ENCODE peak calls at places on chromosomes 1 and 21, in four cellular contexts. I, G, L and X are unnamed samples.

GRCh38 chr1:115706774-115707425 is 61.6 kb downstream of the CASQ2 start:
- DNase-seq in I (peak), G (no peak), L (no peak), X (no peak)

GRCh38 chr1:206658264-206658980 is 23.1 kb downstream of the DYRK3 start:
- DNase-seq in I (no peak), G (peak), L (peak), X (peak)

GRCh38 chr1:83619497-83619896 is 379.4 kb downstream of the TTLL7 start:
- DNase-seq in I (no peak), G (no peak), L (no peak), X (no peak)

GRCh38 chr1:68963353-68963752 is 466.5 kb upstream of the DEPDC1 start:
- DNase-seq in I (no peak), G (no peak), L (no peak), X (no peak)

GRCh38 chr1:62687421-62687902 is 724 bp downstream of the DOCK7 start:
- DNase-seq in I (peak), G (peak), L (no peak), X (peak)

GRCh38 chr1:109902204-109902985 is 8.3 kb upstream of the CSF1 start:
- DNase-seq in I (no peak), G (no peak), L (no peak), X (no peak)

GRCh38 chr1:229582715-229583114 is 24.2 kb upstream of the ABCB10 start:
- DNase-seq in I (no peak), G (no peak), L (no peak), X (no peak)

GRCh38 chr1:118983558-118984021 is 4.6 kb downstream of the TBX15 start:
- DNase-seq in I (no peak), G (no peak), L (no peak), X (no peak)

GRCh38 chr1:34900775-34901502 is 28.5 kb downstream of the DLGAP3 start:
- DNase-seq in I (no peak), G (no peak), L (no peak), X (no peak)

GRCh38 chr1:220335668-220336067 is 63.4 kb upstream of the RAB3GAP2 start:
- DNase-seq in I (no peak), G (no peak), L (no peak), X (no peak)

GRCh38 chr1:36885537-36886441 is 148.5 kb downstream of the GRIK3 start:
- DNase-seq in I (no peak), G (no peak), L (no peak), X (no peak)

GRCh38 chr1:91774520-91775203 is 111.3 kb downstream of the TGFBR3 start:
- DNase-seq in I (peak), G (no peak), L (no peak), X (no peak)

GRCh38 chr1:242059976-242060375 is 61.1 kb upstream of the MAP1LC3C start:
- DNase-seq in I (no peak), G (no peak), L (no peak), X (no peak)

GRCh38 chr1:206890690-206891089 is 6.6 kb upstream of the IL24 start:
- DNase-seq in I (peak), G (no peak), L (peak), X (no peak)

GRCh38 chr1:76430532-76430931 is 356.0 kb downstream of the ST6GALNAC3 start:
- DNase-seq in I (no peak), G (no peak), L (no peak), X (no peak)
- H3K4me3 ChIP-seq in I (no peak), G (no peak), L (no peak), X (no peak)

GRCh38 chr21:41167348-41168342 is at the start of gene BACE2:
- DNase-seq in I (peak), G (peak), L (peak), X (peak)
- TF ChIP-seq CTCF in I (peak), G (peak), L (no peak), X (peak)

DNA sequence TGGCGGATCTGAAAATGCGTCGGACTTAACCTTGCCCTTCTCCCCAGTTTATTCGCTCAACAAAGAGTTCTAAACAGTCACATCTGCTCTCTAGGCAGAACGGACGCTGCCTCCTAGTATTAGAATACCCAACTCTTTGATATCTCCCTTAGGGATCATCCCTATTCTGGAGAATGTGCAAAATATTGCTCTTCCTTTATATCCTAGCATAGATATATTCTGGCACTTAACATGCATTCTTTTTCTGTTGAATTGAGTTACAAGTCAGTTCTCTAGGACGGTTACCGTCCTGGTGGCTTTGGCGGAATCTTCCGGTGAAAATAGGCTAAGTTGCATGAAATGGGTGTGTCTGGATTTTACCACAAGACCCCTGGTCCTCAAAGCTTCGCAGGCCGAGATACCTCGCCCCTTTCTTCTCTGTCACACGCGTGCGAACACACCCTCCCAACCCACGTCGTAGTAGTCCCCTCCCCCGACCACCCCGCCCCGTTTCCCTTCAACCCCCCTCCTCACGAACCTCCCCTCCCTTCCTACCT is 494 bp upstream of the DNAJC6 start:
- DNase-seq in I (no peak), G (no peak), L (no peak), X (no peak)
- H3K4me3 ChIP-seq in I (no peak), G (peak), L (peak), X (peak)

GRCh38 chr1:188652678-188653077 is 1823.9 kb downstream of the PLA2G4A start:
- DNase-seq in I (peak), G (no peak), L (no peak), X (no peak)
- TF ChIP-seq CTCF in I (no peak), G (no peak), L (no peak), X (no peak)

DNA sequence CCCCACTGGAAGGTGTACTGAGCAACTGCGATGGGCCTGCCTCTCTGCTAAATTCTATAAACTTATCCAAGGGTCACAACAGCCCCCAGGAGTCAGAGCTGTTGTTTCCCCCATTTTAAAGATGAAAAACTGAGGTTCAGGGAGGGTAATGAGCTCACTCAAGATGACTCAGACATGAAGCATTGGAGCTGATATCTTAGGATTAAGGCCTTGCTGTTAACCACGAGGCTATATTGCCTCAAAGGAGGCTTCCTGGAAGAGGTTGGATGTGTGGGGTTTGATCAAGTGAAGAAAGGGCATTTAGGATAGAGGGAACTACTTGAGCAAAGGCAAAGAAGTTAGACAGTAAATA is 6.7 kb downstream of the LDLRAP1 start:
- DNase-seq in I (no peak), G (no peak), L (no peak), X (no peak)
- H3K4me3 ChIP-seq in I (no peak), G (no peak), L (no peak), X (no peak)

GRCh38 chr1:29513357-29513756 is 277.0 kb downstream of the PTPRU start:
- DNase-seq in I (peak), G (peak), L (no peak), X (peak)
- TF ChIP-seq CTCF in I (peak), G (peak), L (no peak), X (peak)

GRCh38 chr1:16212251-16212961 is at the start of gene ARHGEF19:
- DNase-seq in I (no peak), G (no peak), L (peak), X (no peak)
- H3K4me3 ChIP-seq in I (no peak), G (no peak), L (no peak), X (no peak)